ENCODE peak calls at places on chromosomes 7 and 10, in ten cellular contexts. X is C1 segment of cervical spinal cord; O is central memory CD4-positive, alpha-beta T cell; U is endothelial cell of umbilical vein; V is glutamatergic neuron; F is IMR-90; L is stimulated activated CD4-positive, alpha-beta T cell treated with anti-CD3 and anti-CD28 coated beads, Interleukin-1b, Interleukin-23, amount 100 ng/mL, for 4 hours; T is GF-D8; P is hypothalamus; Q is HT1080. W is an unnamed sample.

GRCh38 chr7:545470-545869 is 25.8 kb upstream of the PDGFA start:
- DNase-seq in O (no peak), X (no peak), Q (no peak), T (no peak), V (no peak), U (no peak), P (no peak), F (no peak), L (no peak), W (no peak)

GRCh38 chr7:151793991-151794507 is 82.9 kb downstream of the PRKAG2 start:
- DNase-seq in T (no peak), U (no peak), V (no peak), O (no peak), Q (no peak), P (no peak), X (no peak), F (no peak), L (no peak), W (no peak)

GRCh38 chr7:134695321-134695860 is 48.7 kb downstream of the BPGM start:
- DNase-seq in O (no peak), L (no peak), Q (no peak), F (no peak), P (no peak), T (no peak), X (no peak), V (no peak), U (no peak), W (peak)

GRCh38 chr10:111298031-111298430 is 221.2 kb downstream of the ADRA2A start:
- DNase-seq in O (no peak), V (no peak), P (no peak), X (no peak), Q (no peak), L (no peak), T (no peak), U (no peak), F (no peak), W (no peak)

GRCh38 chr10:131938681-131939080 is 37.9 kb downstream of the PPP2R2D start:
- DNase-seq in U (no peak), L (no peak), V (no peak), T (no peak), P (no peak), O (no peak), F (no peak), Q (no peak), X (no peak), W (no peak)

GRCh38 chr7:149197675-149198074 is 2.3 kb downstream of the ZNF282 start:
- DNase-seq in F (no peak), U (no peak), V (no peak), P (no peak), O (no peak), X (no peak), L (no peak), Q (no peak), T (no peak), W (no peak)

GRCh38 chr10:130727766-130728490 is 583.6 kb downstream of the TCERG1L start:
- DNase-seq in V (no peak), O (no peak), X (no peak), T (no peak), P (no peak), Q (no peak), U (no peak), L (no peak), F (no peak), W (no peak)

GRCh38 chr10:101217450-101218281 is 11.6 kb downstream of the LBX1 start:
- DNase-seq in L (no peak), T (no peak), F (peak), P (no peak), U (peak), Q (no peak), O (no peak), X (no peak), V (peak), W (peak)

GRCh38 chr10:11615396-11615795 is 3.9 kb upstream of the USP6NL start:
- DNase-seq in F (no peak), T (no peak), P (no peak), L (no peak), X (no peak), U (peak), O (no peak), V (no peak), Q (no peak), W (no peak)

GRCh38 chr7:71311576-71311975 is 179.6 kb downstream of the GALNT17 start:
- DNase-seq in X (no peak), L (no peak), F (no peak), Q (no peak), T (no peak), P (no peak), V (no peak), U (no peak), O (no peak), W (no peak)

GRCh38 chr7:70836946-70837345 is 295.0 kb upstream of the GALNT17 start:
- DNase-seq in F (no peak), L (no peak), O (no peak), V (no peak), U (no peak), Q (no peak), X (no peak), T (no peak), P (no peak), W (no peak)

GRCh38 chr7:91869661-91870060 is 10.8 kb downstream of the MTERF1 start:
- DNase-seq in X (no peak), F (no peak), U (no peak), Q (no peak), O (no peak), P (no peak), V (no peak), L (no peak), T (no peak), W (no peak)

GRCh38 chr7:74654811-74655210 is 2.7 kb upstream of the GTF2I start:
- DNase-seq in F (no peak), U (no peak), X (no peak), L (no peak), T (no peak), O (no peak), V (no peak), Q (no peak), P (no peak), W (no peak)

GRCh38 chr7:137245890-137246289 is 97.6 kb downstream of the PTN start:
- DNase-seq in P (no peak), T (no peak), O (no peak), Q (peak), L (no peak), V (no peak), U (no peak), F (peak), X (no peak), W (no peak)

GRCh38 chr7:5453566-5454075 is 30.0 kb upstream of the TNRC18 start:
- DNase-seq in Q (no peak), U (no peak), F (no peak), L (no peak), X (no peak), P (no peak), V (no peak), T (no peak), O (no peak), W (no peak)

GRCh38 chr10:43452356-43452914 is 15.5 kb downstream of the ZNF487 start:
- DNase-seq in X (no peak), F (no peak), Q (no peak), P (no peak), O (no peak), T (no peak), L (no peak), U (no peak), V (no peak), W (no peak)

GRCh38 chr7:150524018-150524417 is 9.3 kb downstream of the GIMAP7 start:
- DNase-seq in T (no peak), F (no peak), X (no peak), O (no peak), V (no peak), Q (no peak), L (no peak), U (no peak), P (no peak), W (no peak)

GRCh38 chr7:36871863-36872262 is 147.6 kb upstream of the AOAH start:
- DNase-seq in F (peak), L (no peak), P (no peak), X (no peak), U (peak), Q (peak), T (no peak), O (no peak), V (no peak), W (no peak)

GRCh38 chr7:145106001-145106400 is 270.1 kb upstream of the TPK1 start:
- DNase-seq in P (no peak), X (no peak), O (no peak), U (no peak), Q (peak), T (no peak), V (no peak), L (no peak), F (no peak), W (no peak)

GRCh38 chr10:15427836-15428414 is 56.8 kb upstream of the FAM171A1 start:
- DNase-seq in O (no peak), X (no peak), P (no peak), Q (peak), U (peak), F (peak), T (peak), L (no peak), V (no peak), W (peak)

GRCh38 chr7:22728416-22729029 is 1.5 kb downstream of the IL6 start:
- DNase-seq in F (peak), O (no peak), T (no peak), X (no peak), Q (peak), L (no peak), P (no peak), V (no peak), U (peak), W (peak)

GRCh38 chr7:101754432-101755159 is 62.8 kb upstream of the CUX1 start:
- DNase-seq in Q (peak), T (no peak), V (no peak), P (no peak), F (peak), X (no peak), O (no peak), L (no peak), U (peak), W (peak)

GRCh38 chr7:46932656-46933424 is 649.1 kb downstream of the TNS3 start:
- DNase-seq in Q (peak), F (peak), P (no peak), L (no peak), X (no peak), U (peak), O (no peak), T (no peak), V (no peak), W (no peak)

GRCh38 chr10:126392068-126392467 is 3.8 kb upstream of the ADAM12 start:
- DNase-seq in L (no peak), O (no peak), V (no peak), U (no peak), T (no peak), Q (no peak), P (no peak), X (no peak), F (no peak), W (no peak)

GRCh38 chr7:17681965-17682364 is 258.3 kb downstream of the SNX13 start:
- DNase-seq in L (no peak), X (no peak), V (no peak), P (no peak), O (no peak), U (no peak), T (no peak), F (no peak), Q (peak), W (no peak)

GRCh38 chr7:44155191-44156185 is 14.4 kb upstream of the MYL7 start:
- DNase-seq in X (no peak), V (no peak), Q (no peak), L (no peak), P (no peak), F (no peak), O (no peak), T (no peak), U (no peak), W (no peak)

GRCh38 chr7:78301361-78301760 is 502.8 kb downstream of the PHTF2 start:
- DNase-seq in P (no peak), U (no peak), O (no peak), Q (no peak), V (no peak), T (no peak), F (peak), L (no peak), X (no peak), W (no peak)

GRCh38 chr10:61000769-61001730 is 57.1 kb upstream of the RHOBTB1 start:
- DNase-seq in F (peak), P (no peak), V (peak), U (peak), Q (no peak), L (no peak), T (no peak), O (no peak), X (peak), W (peak)

GRCh38 chr10:126854726-126855125 is 50.5 kb upstream of the DOCK1 start:
- DNase-seq in P (no peak), X (no peak), Q (no peak), F (no peak), O (no peak), T (no peak), L (no peak), V (no peak), U (no peak), W (no peak)

GRCh38 chr10:5812283-5813090 is 747 bp downstream of the GDI2 start:
- DNase-seq in P (peak), U (peak), Q (peak), T (no peak), X (peak), L (peak), F (no peak), V (peak), O (peak), W (peak)

GRCh38 chr10:45428611-45429510 is 54.8 kb downstream of the ALOX5 start:
- DNase-seq in P (no peak), X (no peak), L (no peak), F (no peak), U (no peak), O (no peak), T (no peak), Q (no peak), V (no peak), W (no peak)

GRCh38 chr10:843703-844102 is 87.8 kb downstream of the LARP4B start:
- DNase-seq in O (no peak), X (no peak), P (no peak), V (no peak), U (no peak), L (no peak), F (no peak), Q (no peak), T (no peak), W (no peak)

GRCh38 chr7:7257899-7258692 is 75.8 kb downstream of the C1GALT1 start:
- DNase-seq in O (no peak), L (no peak), T (peak), X (no peak), Q (no peak), U (no peak), V (no peak), F (peak), P (no peak), W (no peak)

GRCh38 chr7:83162402-83163256 is at the start of gene PCLO:
- DNase-seq in V (peak), L (peak), Q (peak), F (peak), X (peak), O (peak), P (peak), T (no peak), U (peak), W (peak)

GRCh38 chr7:121398246-121398645 is 2.1 kb upstream of the FAM3C start:
- DNase-seq in L (no peak), U (no peak), T (no peak), V (no peak), F (no peak), Q (no peak), O (no peak), P (no peak), X (no peak), W (peak)

GRCh38 chr10:76319666-76320065 is 888.2 kb downstream of the LRMDA start:
- DNase-seq in P (no peak), U (no peak), O (no peak), F (no peak), V (no peak), X (no peak), Q (no peak), L (no peak), T (no peak), W (no peak)

GRCh38 chr10:97319671-97320479 is 804 bp downstream of the FRAT1 start:
- DNase-seq in L (peak), P (peak), Q (no peak), O (peak), U (peak), X (peak), V (peak), T (peak), F (no peak), W (peak)

GRCh38 chr10:4514445-4515108 is 311.4 kb upstream of the AKR1E2 start:
- DNase-seq in P (no peak), X (no peak), V (no peak), U (no peak), F (no peak), Q (no peak), L (no peak), O (no peak), T (no peak), W (no peak)

GRCh38 chr10:103791858-103792257 is 63.5 kb downstream of the SH3PXD2A start:
- DNase-seq in V (no peak), U (no peak), T (no peak), Q (no peak), P (no peak), O (no peak), F (no peak), X (no peak), L (no peak), W (no peak)

GRCh38 chr7:44196450-44196872 is 4.3 kb upstream of the YKT6 start:
- DNase-seq in P (no peak), F (peak), O (no peak), X (no peak), T (peak), V (peak), L (no peak), Q (peak), U (peak), W (peak)